ENCODE peak calls at places on chromosomes 5 and 9, in six cellular contexts. D, E, V, W, A and M are unnamed samples.

GRCh38 chr9:88173378-88173999 is 35.2 kb upstream of the SPATA31C2 start:
- DNase-seq in D (peak), E (peak), A (no peak), W (peak), V (peak), M (peak)

GRCh38 chr5:94442971-94443370 is 175.4 kb downstream of the KIAA0825 start:
- DNase-seq in W (no peak), A (no peak), E (no peak), D (no peak), V (no peak), M (no peak)

GRCh38 chr9:22039258-22039657 is 30.2 kb upstream of the CDKN2B start:
- DNase-seq in A (no peak), D (no peak), V (no peak), E (no peak), W (no peak), M (no peak)

GRCh38 chr9:69036799-69037198 is 1.2 kb downstream of the FXN start:
- DNase-seq in A (no peak), W (no peak), D (no peak), E (no peak), V (no peak), M (no peak)

GRCh38 chr9:97705354-97705950 is 8.3 kb upstream of the XPA start:
- DNase-seq in W (no peak), A (no peak), E (no peak), D (peak), V (no peak), M (no peak)

GRCh38 chr9:78539904-78540303 is 243.0 kb downstream of the PSAT1 start:
- DNase-seq in D (no peak), E (no peak), A (no peak), V (no peak), W (no peak), M (no peak)

GRCh38 chr9:126682113-126682810 is 68.5 kb downstream of the LMX1B start:
- DNase-seq in V (no peak), A (no peak), E (no peak), W (no peak), D (no peak), M (no peak)

GRCh38 chr9:98831636-98832035 is 24.2 kb downstream of the GALNT12 start:
- DNase-seq in D (no peak), W (no peak), A (no peak), E (no peak), V (no peak), M (no peak)

GRCh38 chr5:135360278-135361274 is 38.5 kb downstream of the MACROH2A1 start:
- DNase-seq in V (no peak), W (no peak), E (no peak), A (no peak), D (peak), M (no peak)

GRCh38 chr9:116975119-116975518 is 288.0 kb downstream of the TRIM32 start:
- DNase-seq in A (no peak), V (no peak), W (no peak), E (no peak), D (no peak), M (no peak)

GRCh38 chr5:35024911-35025510 is 22.7 kb downstream of the AGXT2 start:
- DNase-seq in W (no peak), D (no peak), E (no peak), V (no peak), A (no peak), M (no peak)

GRCh38 chr5:69093771-69094570 is at the start of gene SLC30A5:
- DNase-seq in E (peak), D (peak), W (peak), A (peak), V (peak), M (peak)

GRCh38 chr5:139650031-139650688 is 2.0 kb downstream of the CXXC5 start:
- DNase-seq in E (peak), V (no peak), W (peak), A (no peak), D (peak), M (peak)

GRCh38 chr5:171629221-171630005 is 156.2 kb upstream of the SMIM23 start:
- DNase-seq in A (no peak), E (no peak), V (no peak), W (no peak), D (peak), M (no peak)

GRCh38 chr5:171627936-171628335 is 157.7 kb upstream of the SMIM23 start:
- DNase-seq in A (no peak), W (no peak), E (no peak), V (no peak), D (no peak), M (no peak)

GRCh38 chr5:171628344-171628743 is 157.3 kb upstream of the SMIM23 start:
- DNase-seq in D (no peak), A (no peak), V (no peak), W (no peak), E (no peak), M (no peak)

GRCh38 chr5:171630670-171631065 is 154.9 kb upstream of the SMIM23 start:
- DNase-seq in E (no peak), A (no peak), D (no peak), W (no peak), V (no peak), M (no peak)

DNA sequence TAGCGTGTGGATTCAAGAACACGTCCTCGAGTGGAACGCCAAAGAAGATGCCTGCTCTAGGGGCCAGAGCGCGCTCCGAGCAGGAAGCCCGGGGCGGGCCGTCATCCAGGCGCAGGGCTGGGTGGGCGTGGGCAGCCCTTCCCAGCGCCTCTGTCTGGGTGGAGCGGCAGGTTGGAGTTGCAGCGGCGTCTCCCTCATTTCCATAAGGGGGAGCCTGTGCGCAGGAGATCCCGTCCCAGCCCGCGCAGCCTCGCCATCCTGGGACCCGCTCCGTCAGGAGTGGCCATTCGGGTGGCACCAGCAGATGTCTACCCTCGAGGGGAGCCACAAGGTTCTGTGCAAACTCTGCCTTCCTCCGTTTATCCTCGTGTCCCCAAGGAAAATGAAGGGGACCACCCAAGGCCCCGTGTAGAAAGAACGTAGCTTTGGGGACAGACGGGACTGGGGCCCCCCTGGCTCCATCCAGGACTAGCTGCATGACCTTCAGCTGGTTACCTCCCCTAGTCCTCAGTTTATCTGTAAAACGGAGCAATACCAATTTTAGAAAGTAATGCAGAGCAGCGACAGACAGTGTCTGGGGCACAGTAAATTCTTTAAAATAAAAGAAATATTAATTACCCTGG is 155.5 kb upstream of the SMIM23 start:
- DNase-seq in W (no peak), V (peak), A (no peak), E (peak), D (peak), M (no peak)
- TF ChIP-seq CTCF in W (peak), V (peak), A (no peak), E (peak), D (peak), M (no peak)

DNA sequence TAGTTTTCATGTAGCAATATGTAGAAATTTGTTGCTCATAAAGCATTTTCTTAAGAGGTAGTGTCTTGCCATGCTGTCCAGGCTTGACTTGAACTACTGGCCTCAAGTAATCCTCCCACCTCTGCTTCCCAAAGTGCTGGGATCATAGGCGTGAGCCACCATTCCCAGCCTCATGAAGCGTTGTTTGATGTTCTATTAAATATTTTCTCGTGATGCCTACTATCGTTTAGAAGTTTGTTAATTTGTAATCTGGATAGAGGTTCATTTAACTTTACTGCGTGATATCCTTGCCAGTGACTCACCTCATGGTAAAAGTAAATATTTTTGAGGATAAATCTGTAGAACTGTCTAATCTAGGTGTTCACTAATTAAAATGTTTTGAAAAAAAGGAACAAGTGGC is 82.6 kb downstream of the VCAN start:
- DNase-seq in D (no peak), V (no peak), A (no peak), W (no peak), E (no peak), M (no peak)
- TF ChIP-seq CTCF in D (no peak), V (no peak), A (no peak), W (no peak), E (no peak), M (no peak)

DNA sequence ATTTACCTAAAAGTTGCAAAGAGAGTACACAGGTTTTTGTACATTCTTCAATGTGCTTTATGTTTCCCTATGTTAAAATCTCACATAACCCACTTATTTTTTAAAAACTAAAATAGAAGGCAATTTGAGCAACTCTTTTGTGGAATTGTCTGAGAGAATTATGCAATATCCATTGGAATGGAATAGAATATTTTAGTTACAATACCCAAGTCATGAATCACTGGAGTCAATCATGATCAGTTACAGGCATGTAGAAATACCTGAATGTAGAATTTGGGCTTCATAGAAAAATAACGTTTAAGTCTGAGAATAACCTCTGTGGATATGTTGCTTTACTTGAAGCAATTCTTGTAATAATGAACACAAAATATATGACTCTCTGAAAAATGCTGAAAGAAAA is 143.3 kb downstream of the FGF10 start:
- DNase-seq in D (no peak), A (no peak), V (no peak), W (no peak), E (no peak), M (no peak)
- TF ChIP-seq CTCF in D (no peak), A (no peak), V (no peak), W (no peak), E (no peak), M (no peak)

GRCh38 chr9:137099231-137099630 is 12.4 kb downstream of the MAN1B1 start:
- DNase-seq in D (no peak), A (no peak), E (no peak), V (no peak), W (no peak), M (no peak)

GRCh38 chr9:137096785-137097546 is 10.2 kb downstream of the MAN1B1 start:
- DNase-seq in V (no peak), W (no peak), E (no peak), A (no peak), D (peak), M (no peak)

GRCh38 chr9:137097761-137098462 is 11.1 kb downstream of the MAN1B1 start:
- DNase-seq in W (no peak), A (no peak), V (no peak), D (no peak), E (no peak), M (no peak)

DNA sequence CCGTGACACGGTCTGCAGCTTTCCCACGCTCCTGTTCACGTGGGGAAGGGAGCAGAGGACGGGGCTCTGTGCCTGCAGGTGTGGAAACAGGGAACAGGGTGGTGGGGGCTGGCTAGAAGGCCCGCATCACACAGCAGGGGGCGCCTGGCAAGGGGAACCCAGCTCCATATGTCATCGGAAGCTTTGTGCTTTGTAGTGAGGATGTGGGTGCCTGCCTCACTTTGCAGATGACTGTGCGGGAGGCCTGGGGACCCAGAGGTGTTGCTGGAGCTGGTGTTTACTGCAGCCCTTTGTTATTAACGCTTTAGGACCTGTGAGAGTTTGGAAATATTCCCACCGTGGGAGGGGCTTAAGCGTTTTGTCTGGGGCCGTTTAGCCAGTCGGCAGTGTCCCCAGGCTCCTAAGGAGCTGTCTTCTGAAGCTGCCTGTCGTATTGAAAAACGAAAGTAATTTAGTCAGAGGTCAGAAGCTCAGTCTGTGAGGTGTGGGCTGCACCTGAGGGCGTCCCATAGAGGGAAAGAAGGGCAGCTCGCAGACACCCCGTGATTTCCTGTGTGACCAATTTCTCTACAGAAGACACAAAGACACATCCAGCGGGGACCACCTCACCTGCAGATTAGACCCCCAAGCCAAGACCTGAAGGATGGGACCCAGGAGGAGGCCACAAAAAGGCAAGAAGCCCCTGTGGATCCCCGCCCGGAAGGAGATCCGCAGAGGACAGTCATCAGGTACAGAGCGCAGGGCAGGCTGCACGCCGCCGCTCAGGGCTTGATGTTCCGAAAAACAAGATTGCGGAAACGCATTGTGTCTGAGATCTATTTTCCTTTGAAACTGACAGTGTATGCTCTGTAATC is 9.1 kb downstream of the MAN1B1 start:
- DNase-seq in V (peak), A (no peak), W (peak), D (peak), E (peak), M (peak)
- TF ChIP-seq CTCF in V (peak), A (peak), W (peak), D (peak), E (peak), M (peak)

GRCh38 chr5:150124111-150124557 is 31.5 kb downstream of the PDGFRB start:
- DNase-seq in V (no peak), W (no peak), E (no peak), A (no peak), D (no peak), M (no peak)

GRCh38 chr5:150121448-150122157 is 34.0 kb downstream of the PDGFRB start:
- DNase-seq in D (no peak), V (no peak), W (no peak), E (no peak), A (no peak), M (no peak)

GRCh38 chr5:150122536-150123481 is 32.8 kb downstream of the PDGFRB start:
- DNase-seq in V (no peak), D (no peak), E (no peak), A (no peak), W (no peak), M (no peak)

GRCh38 chr5:150120617-150121447 is 34.5 kb upstream of the CSF1R start:
- DNase-seq in V (no peak), E (no peak), W (no peak), A (no peak), D (no peak), M (no peak)

GRCh38 chr5:150122158-150122510 is 33.5 kb downstream of the PDGFRB start:
- DNase-seq in D (peak), E (no peak), W (peak), V (no peak), A (no peak), M (peak)
- TF ChIP-seq CTCF in D (peak), E (no peak), W (peak), V (peak), A (no peak), M (peak)

GRCh38 chr9:106976772-106977171 is 113.8 kb downstream of the ZNF462 start:
- DNase-seq in W (peak), V (peak), D (peak), E (no peak), A (no peak), M (peak)
- TF ChIP-seq CTCF in W (peak), V (peak), D (no peak), E (no peak), A (no peak), M (peak)

GRCh38 chr5:74943905-74944304 is 77.7 kb upstream of the FAM169A start:
- DNase-seq in W (no peak), V (no peak), A (no peak), D (no peak), E (no peak), M (no peak)
- TF ChIP-seq CTCF in W (peak), V (peak), A (no peak), D (no peak), E (peak), M (peak)

DNA sequence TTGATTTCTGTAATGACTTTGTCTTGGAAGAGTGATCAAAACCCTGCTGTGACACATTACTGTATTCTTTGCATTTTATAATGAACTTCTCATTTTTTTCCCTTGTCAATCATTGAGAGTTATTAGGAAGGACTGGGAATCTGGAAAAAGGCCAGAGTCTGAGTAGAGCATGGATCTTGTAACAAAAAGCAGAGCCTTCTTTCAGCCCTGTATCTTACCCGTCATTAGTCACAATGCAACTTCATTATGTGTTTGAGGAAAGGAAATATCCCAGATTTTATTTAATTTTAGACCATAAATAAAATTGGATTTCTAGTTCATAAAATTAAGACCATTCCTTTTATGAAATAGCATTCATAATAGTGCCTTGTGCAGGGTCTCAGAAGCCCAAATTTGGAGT is 131.4 kb downstream of the ARHGEF28 start:
- DNase-seq in V (no peak), E (peak), A (no peak), W (no peak), D (no peak), M (no peak)
- TF ChIP-seq CTCF in V (no peak), E (no peak), A (no peak), W (no peak), D (no peak), M (no peak)

DNA sequence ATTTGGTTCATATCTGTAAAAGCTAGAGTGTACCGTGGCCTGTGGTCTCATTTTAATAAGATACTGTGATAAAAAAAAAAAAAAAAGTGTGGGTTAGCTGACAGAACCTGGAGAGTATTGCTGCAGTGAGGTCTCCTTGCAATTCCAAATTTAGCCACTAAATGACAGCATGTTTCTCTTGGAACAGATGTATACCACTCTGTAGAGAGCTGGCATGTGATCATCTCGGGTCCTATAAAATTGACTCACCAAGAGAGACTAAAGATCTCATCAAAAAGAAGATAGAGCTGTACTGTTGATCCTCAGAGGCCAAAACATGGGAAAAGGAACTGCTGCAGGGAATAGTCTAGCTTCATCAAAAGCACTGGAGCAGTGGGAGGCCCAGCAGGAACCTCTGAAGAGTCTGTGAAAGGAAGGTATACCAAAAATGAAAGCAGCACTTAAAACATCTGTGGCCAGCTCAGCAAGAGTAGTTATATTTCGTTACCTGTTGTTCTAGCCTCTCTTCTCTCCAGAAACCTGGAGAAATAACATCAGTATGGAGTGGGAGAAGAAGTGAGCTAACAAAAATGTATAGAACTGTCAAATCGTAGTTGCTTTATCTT is 826.8 kb downstream of the EFNA5 start:
- DNase-seq in V (no peak), A (no peak), W (no peak), D (peak), E (no peak), M (peak)
- TF ChIP-seq CTCF in V (peak), A (no peak), W (peak), D (peak), E (peak), M (no peak)